ENCODE peak calls at places on chromosomes 6 and 20, in four cellular contexts. One of them, this sample, is unnamed.

GRCh38 chr6:27553123-27553904 is 80.4 kb upstream of the ZNF184 start:
- DNase-seq in GM12878: peak; percentile 82
- DNase-seq in HepG2: peak; percentile 76
- DNase-seq in K562: peak; percentile 71
- DNase-seq in this sample: no peak

GRCh38 chr6:26270903-26271639 is 93.9 kb upstream of the BTN3A2 start:
- DNase-seq in K562: no peak
- DNase-seq in HepG2: no peak
- DNase-seq in GM12878: peak; percentile 98
- DNase-seq in this sample: peak; percentile 87

GRCh38 chr6:106085984-106086832 is at the start of gene PRDM1:
- DNase-seq in HepG2: no peak
- DNase-seq in K562: peak; percentile 74
- DNase-seq in GM12878: peak; percentile 78
- DNase-seq in this sample: peak; percentile 69

GRCh38 chr20:48807051-48807450 is 20.7 kb downstream of the PREX1 start:
- DNase-seq in GM12878: no peak
- DNase-seq in K562: no peak
- DNase-seq in HepG2: no peak
- DNase-seq in this sample: no peak

GRCh38 chr6:143528164-143528811 is 16.8 kb upstream of the FUCA2 start:
- DNase-seq in K562: no peak
- DNase-seq in GM12878: no peak
- DNase-seq in HepG2: no peak
- DNase-seq in this sample: no peak

GRCh38 chr6:104095661-104096416 is 763.9 kb downstream of the HACE1 start:
- DNase-seq in K562: no peak
- DNase-seq in HepG2: no peak
- DNase-seq in GM12878: no peak
- DNase-seq in this sample: no peak

GRCh38 chr6:35445691-35446090 is 6.4 kb upstream of the FANCE start:
- DNase-seq in HepG2: no peak
- DNase-seq in GM12878: no peak
- DNase-seq in K562: no peak
- DNase-seq in this sample: no peak

GRCh38 chr6:97160280-97160679 is 122.7 kb downstream of the MMS22L start:
- DNase-seq in GM12878: no peak
- DNase-seq in HepG2: no peak
- DNase-seq in K562: peak; percentile 9
- DNase-seq in this sample: no peak

GRCh38 chr6:99446076-99446475 is 21.0 kb upstream of the PNISR start:
- DNase-seq in HepG2: no peak
- DNase-seq in GM12878: no peak
- DNase-seq in K562: no peak
- DNase-seq in this sample: no peak

GRCh38 chr20:37226889-37227288 is 34.7 kb downstream of the GHRH start:
- DNase-seq in GM12878: no peak
- DNase-seq in K562: no peak
- DNase-seq in HepG2: no peak
- DNase-seq in this sample: no peak

GRCh38 chr6:8462694-8463093 is 27.3 kb upstream of the SLC35B3 start:
- DNase-seq in K562: no peak
- DNase-seq in GM12878: no peak
- DNase-seq in HepG2: no peak
- DNase-seq in this sample: no peak

GRCh38 chr6:52416629-52417151 is 3.5 kb upstream of the EFHC1 start:
- DNase-seq in HepG2: peak; percentile 84
- DNase-seq in K562: peak; percentile 60
- DNase-seq in GM12878: peak; percentile 61
- DNase-seq in this sample: peak; percentile 58

GRCh38 chr6:56532766-56533551 is 109.7 kb downstream of the DST start:
- DNase-seq in K562: no peak
- DNase-seq in HepG2: no peak
- DNase-seq in GM12878: no peak
- DNase-seq in this sample: no peak
- H3K9ac ChIP-seq in K562: no peak overlapping the region
- H3K9ac ChIP-seq in HepG2: no peak overlapping the region
- H3K9ac ChIP-seq in GM12878: no peak overlapping the region
- H3K9ac ChIP-seq in this sample: no peak overlapping the region

GRCh38 chr6:2132416-2132815 is 113.0 kb downstream of the GMDS start:
- DNase-seq in K562: no peak
- DNase-seq in HepG2: no peak
- DNase-seq in GM12878: no peak
- DNase-seq in this sample: no peak
- TF ChIP-seq NFIC in K562: no peak
- TF ChIP-seq NFIC in HepG2: no peak
- TF ChIP-seq NFIC in GM12878: no peak
- TF ChIP-seq NFIC in this sample: no peak

GRCh38 chr20:63522091-63522868 is 1.7 kb downstream of the PPDPF start:
- DNase-seq in GM12878: no peak
- DNase-seq in HepG2: no peak
- DNase-seq in K562: no peak
- DNase-seq in this sample: peak; percentile 22
- H3K9ac ChIP-seq in GM12878: no peak overlapping the region
- H3K9ac ChIP-seq in HepG2: no peak overlapping the region
- H3K9ac ChIP-seq in K562: peak overlapping the region; percentile 31
- H3K9ac ChIP-seq in this sample: peak overlapping the region; percentile 31

DNA sequence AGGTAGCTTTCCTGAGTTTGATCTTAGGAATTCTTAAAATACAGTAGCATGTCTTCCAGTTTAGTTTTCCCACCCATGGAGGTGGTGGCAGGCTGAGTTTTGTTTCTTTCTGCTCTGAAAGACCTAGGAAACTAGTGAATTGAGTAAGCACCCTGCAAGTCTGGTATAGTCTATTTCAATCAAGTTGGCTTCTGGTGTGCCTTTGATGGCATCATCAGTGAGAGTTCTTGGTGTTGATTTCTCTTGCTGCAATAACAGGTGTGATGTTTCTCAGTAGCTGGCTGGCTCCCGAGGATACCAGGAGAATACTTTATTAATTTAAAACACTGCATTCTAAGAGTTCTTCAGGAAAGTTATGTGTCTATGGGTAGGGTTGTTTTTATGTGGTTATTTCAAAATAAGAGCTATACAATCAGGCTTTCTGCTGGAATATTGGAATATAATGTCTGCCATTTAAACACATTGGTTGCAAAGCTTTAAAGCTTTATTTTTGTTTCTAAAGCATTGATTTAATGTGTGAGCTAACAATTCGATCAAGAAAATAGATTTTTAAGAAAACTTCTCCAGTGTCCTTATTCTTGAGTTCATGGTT is 19.0 kb downstream of the VAPB start:
- DNase-seq in GM12878: peak; percentile 48
- DNase-seq in HepG2: no peak
- DNase-seq in K562: no peak
- DNase-seq in this sample: no peak
- TF ChIP-seq NFIC in GM12878: peak; percentile 36
- TF ChIP-seq NFIC in HepG2: no peak
- TF ChIP-seq NFIC in K562: no peak
- TF ChIP-seq NFIC in this sample: no peak

DNA sequence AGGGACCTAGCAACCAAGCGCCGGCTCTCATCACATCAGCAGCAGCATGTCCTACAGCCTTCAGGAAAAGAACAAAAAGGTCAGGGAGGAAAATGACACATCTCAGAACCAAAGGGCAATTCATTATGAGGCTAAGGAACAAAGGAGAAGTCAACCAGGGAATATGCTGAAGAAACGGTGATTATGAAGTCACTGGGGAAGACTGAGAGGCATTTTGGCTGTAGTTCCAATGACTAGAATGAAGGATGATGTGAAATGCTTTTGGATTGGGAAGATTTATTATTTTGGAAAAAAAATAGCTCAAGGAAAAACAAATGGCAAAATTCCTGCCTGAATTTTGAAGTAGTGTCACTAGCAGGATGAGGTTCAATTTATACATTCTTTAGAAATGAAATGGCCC is 5.7 kb downstream of the BACH2 start:
- DNase-seq in HepG2: no peak
- DNase-seq in GM12878: no peak
- DNase-seq in K562: no peak
- DNase-seq in this sample: no peak
- H3K9ac ChIP-seq in HepG2: no peak overlapping the region
- H3K9ac ChIP-seq in GM12878: no peak overlapping the region
- H3K9ac ChIP-seq in K562: no peak overlapping the region
- H3K9ac ChIP-seq in this sample: no peak overlapping the region

GRCh38 chr6:108350528-108350927 is 55.7 kb downstream of the AFG1L start:
- DNase-seq in K562: no peak
- DNase-seq in HepG2: no peak
- DNase-seq in GM12878: no peak
- DNase-seq in this sample: no peak

GRCh38 chr6:108355890-108356289 is 61.0 kb downstream of the AFG1L start:
- DNase-seq in HepG2: no peak
- DNase-seq in GM12878: no peak
- DNase-seq in K562: no peak
- DNase-seq in this sample: no peak

GRCh38 chr6:108348655-108349349 is 53.9 kb downstream of the AFG1L start:
- DNase-seq in GM12878: peak; percentile 77
- DNase-seq in HepG2: no peak
- DNase-seq in K562: no peak
- DNase-seq in this sample: no peak

GRCh38 chr6:108353853-108354252 is 59.0 kb downstream of the AFG1L start:
- DNase-seq in HepG2: no peak
- DNase-seq in GM12878: no peak
- DNase-seq in K562: no peak
- DNase-seq in this sample: no peak
- TF ChIP-seq NFIC in HepG2: no peak
- TF ChIP-seq NFIC in GM12878: no peak
- TF ChIP-seq NFIC in K562: no peak
- TF ChIP-seq NFIC in this sample: no peak

DNA sequence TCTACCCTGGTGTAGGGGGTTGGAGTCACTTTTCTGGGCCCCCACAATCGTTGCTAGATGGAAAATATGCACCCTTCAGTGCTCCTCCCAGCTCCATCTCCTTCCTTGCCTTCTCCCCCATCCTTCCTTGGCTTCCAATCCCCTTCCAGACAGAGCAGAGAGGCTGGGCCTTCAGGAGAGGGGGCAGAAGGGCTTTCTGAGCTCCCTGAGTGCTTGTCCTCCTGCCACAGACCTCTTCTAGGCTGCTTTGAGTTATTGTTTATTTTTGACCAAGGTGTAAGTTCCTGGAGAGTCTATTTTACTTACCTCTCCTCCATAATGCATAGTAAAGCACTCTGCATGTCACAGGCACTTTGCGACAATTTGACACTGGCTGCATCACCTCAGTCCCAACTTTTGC is 96.4 kb upstream of the CNKSR3 start:
- DNase-seq in HepG2: no peak
- DNase-seq in GM12878: no peak
- DNase-seq in K562: no peak
- DNase-seq in this sample: no peak
- H3K9ac ChIP-seq in HepG2: no peak overlapping the region
- H3K9ac ChIP-seq in GM12878: peak overlapping the region; percentile 24
- H3K9ac ChIP-seq in K562: no peak overlapping the region
- H3K9ac ChIP-seq in this sample: no peak overlapping the region

GRCh38 chr20:58436868-58437645 is 48.0 kb downstream of the VAPB start:
- DNase-seq in GM12878: no peak
- DNase-seq in K562: no peak
- DNase-seq in HepG2: peak; percentile 79
- DNase-seq in this sample: no peak

GRCh38 chr20:58441723-58442122 is 52.7 kb downstream of the VAPB start:
- DNase-seq in HepG2: no peak
- DNase-seq in K562: no peak
- DNase-seq in GM12878: no peak
- DNase-seq in this sample: no peak

GRCh38 chr20:58438970-58439808 is 50.2 kb downstream of the VAPB start:
- DNase-seq in GM12878: no peak
- DNase-seq in HepG2: no peak
- DNase-seq in K562: no peak
- DNase-seq in this sample: no peak

GRCh38 chr20:58435237-58435636 is 46.2 kb downstream of the VAPB start:
- DNase-seq in HepG2: no peak
- DNase-seq in K562: no peak
- DNase-seq in GM12878: no peak
- DNase-seq in this sample: no peak

GRCh38 chr20:58439974-58440767 is 51.1 kb downstream of the VAPB start:
- DNase-seq in K562: no peak
- DNase-seq in HepG2: no peak
- DNase-seq in GM12878: no peak
- DNase-seq in this sample: no peak
- TF ChIP-seq NFIC in K562: no peak
- TF ChIP-seq NFIC in HepG2: no peak
- TF ChIP-seq NFIC in GM12878: no peak
- TF ChIP-seq NFIC in this sample: no peak

This sample was measured in SK-N-SH.